ENCODE peak calls at places on chromosome 12, in four cellular contexts. One of them, this sample, is unnamed.

GRCh38 chr12:97142737-97143450 is 235.8 kb downstream of the NEDD1 start:
- DNase-seq in LHCN-M2: no peak
- DNase-seq in sciatic nerve: no peak
- DNase-seq in mesendoderm: no peak
- DNase-seq in this sample: no peak

GRCh38 chr12:1797011-1797901 is 23.1 kb upstream of the LRTM2 start:
- DNase-seq in LHCN-M2: no peak
- DNase-seq in sciatic nerve: peak
- DNase-seq in mesendoderm: no peak
- DNase-seq in this sample: no peak

GRCh38 chr12:3692616-3693365 is 60.1 kb downstream of the CRACR2A start:
- DNase-seq in mesendoderm: no peak
- DNase-seq in sciatic nerve: no peak
- DNase-seq in LHCN-M2: no peak
- DNase-seq in this sample: no peak

GRCh38 chr12:119693511-119693910 is 25.6 kb downstream of the PRKAB1 start:
- DNase-seq in sciatic nerve: no peak
- DNase-seq in mesendoderm: no peak
- DNase-seq in LHCN-M2: no peak
- DNase-seq in this sample: no peak

GRCh38 chr12:26630546-26631027 is 202.4 kb downstream of the ITPR2 start:
- DNase-seq in LHCN-M2: peak
- DNase-seq in sciatic nerve: no peak
- DNase-seq in mesendoderm: no peak
- DNase-seq in this sample: no peak

GRCh38 chr12:130619378-130619970 is 96.6 kb downstream of the RIMBP2 start:
- DNase-seq in mesendoderm: peak
- DNase-seq in sciatic nerve: no peak
- DNase-seq in LHCN-M2: no peak
- DNase-seq in this sample: no peak

GRCh38 chr12:33710548-33710947 is 270.9 kb upstream of the SYT10 start:
- DNase-seq in LHCN-M2: no peak
- DNase-seq in sciatic nerve: no peak
- DNase-seq in mesendoderm: no peak
- DNase-seq in this sample: no peak

GRCh38 chr12:94134226-94134795 is 14.1 kb upstream of the PLXNC1 start:
- DNase-seq in mesendoderm: peak
- DNase-seq in sciatic nerve: no peak
- DNase-seq in LHCN-M2: peak
- DNase-seq in this sample: no peak

GRCh38 chr12:123550700-123551099 is 17.2 kb upstream of the RILPL1 start:
- DNase-seq in LHCN-M2: no peak
- DNase-seq in sciatic nerve: no peak
- DNase-seq in mesendoderm: no peak
- DNase-seq in this sample: no peak

GRCh38 chr12:62915130-62915529 is 19.8 kb downstream of the PPM1H start:
- DNase-seq in LHCN-M2: no peak
- DNase-seq in mesendoderm: no peak
- DNase-seq in sciatic nerve: no peak
- DNase-seq in this sample: no peak

This sample was measured in NCI-H1436 treated with DMSO at 0.1 percent for 48 hours.